ENCODE peak calls at places on chromosome 21, in seven cellular contexts. H is GM23248, K is transverse colon, T is heart right ventricle, Q is cardiac muscle cell, D is A673, O is left ventricle myocardium inferior. Z is an unnamed sample.

GRCh38 chr21:28111151-28111619 is 881.5 kb downstream of the LTN1 start:
- DNase-seq in O (peak; percentile 67), H (peak; percentile 61), Q (peak; percentile 62), K (peak; percentile 39), T (peak; percentile 83), D (no peak), Z (no peak)

GRCh38 chr21:28069446-28069845 is 923.2 kb downstream of the LTN1 start:
- DNase-seq in H (peak; percentile 27), K (no peak), D (no peak), Q (no peak), T (no peak), O (no peak), Z (peak; percentile 14)

GRCh38 chr21:35528109-35529042 is 479.3 kb upstream of the RUNX1 start:
- DNase-seq in Q (no peak), T (peak; percentile 14), K (peak; percentile 16), O (peak; percentile 15), H (no peak), D (no peak), Z (no peak)

GRCh38 chr21:32753818-32754610 is 17.5 kb downstream of the PAXBP1 start:
- DNase-seq in H (no peak), O (no peak), K (no peak), Q (no peak), T (no peak), D (no peak), Z (no peak)

GRCh38 chr21:31184462-31184861 is 146.2 kb upstream of the KRTAP19-8 start:
- DNase-seq in Q (no peak), O (no peak), D (no peak), T (no peak), H (no peak), K (no peak), Z (no peak)

GRCh38 chr21:17461014-17461413 is 51.8 kb upstream of the CXADR start:
- DNase-seq in D (no peak), T (peak; percentile 69), K (no peak), O (no peak), H (peak; percentile 91), Q (no peak), Z (no peak)

GRCh38 chr21:29053656-29054055 is 19.8 kb downstream of the CCT8 start:
- DNase-seq in H (no peak), Q (no peak), T (no peak), O (no peak), K (no peak), D (no peak), Z (no peak)

GRCh38 chr21:15659768-15660423 is 69.9 kb upstream of the USP25 start:
- DNase-seq in H (no peak), Q (no peak), D (no peak), T (no peak), O (no peak), K (peak; percentile 68), Z (no peak)

GRCh38 chr21:37009740-37010341 is 3.3 kb downstream of the RIPPLY3 start:
- DNase-seq in D (peak; percentile 94), K (peak; percentile 89), O (peak; percentile 75), T (peak; percentile 76), H (peak; percentile 88), Q (peak; percentile 90), Z (peak; percentile 92)

GRCh38 chr21:40635336-40635735 is 211.6 kb downstream of the DSCAM start:
- DNase-seq in H (no peak), O (no peak), T (no peak), Q (no peak), K (no peak), D (no peak), Z (no peak)

DNA sequence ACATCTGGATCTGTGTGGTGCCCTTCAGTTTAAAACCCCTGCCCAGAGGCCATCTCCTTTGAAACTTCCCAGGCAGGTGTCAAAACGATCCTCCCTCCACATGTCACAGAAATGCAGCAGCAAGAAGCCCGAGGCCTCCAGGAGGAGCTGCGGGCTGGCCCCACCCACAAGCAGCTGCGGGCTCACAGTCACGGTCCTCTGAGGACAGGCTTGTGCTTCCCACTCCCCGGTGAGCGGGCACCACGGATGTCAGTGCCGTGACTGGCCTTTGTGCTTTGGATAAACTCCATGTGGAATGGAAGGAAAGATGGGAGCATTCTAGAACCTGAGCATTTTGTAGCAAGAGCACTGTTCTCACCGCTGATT is 65.8 kb downstream of the SIK1 start:
- DNase-seq in H (peak; percentile 74), D (no peak), T (peak; percentile 67), K (peak; percentile 52), Q (no peak), O (peak; percentile 58), Z (peak; percentile 75)
- H3K4me3 ChIP-seq in H (peak overlapping the region; percentile 51), D (no peak overlapping the region), T (peak overlapping the region; percentile 49), K (no peak overlapping the region), Q (no peak overlapping the region), O (peak overlapping the region; percentile 56), Z (no peak overlapping the region)

DNA sequence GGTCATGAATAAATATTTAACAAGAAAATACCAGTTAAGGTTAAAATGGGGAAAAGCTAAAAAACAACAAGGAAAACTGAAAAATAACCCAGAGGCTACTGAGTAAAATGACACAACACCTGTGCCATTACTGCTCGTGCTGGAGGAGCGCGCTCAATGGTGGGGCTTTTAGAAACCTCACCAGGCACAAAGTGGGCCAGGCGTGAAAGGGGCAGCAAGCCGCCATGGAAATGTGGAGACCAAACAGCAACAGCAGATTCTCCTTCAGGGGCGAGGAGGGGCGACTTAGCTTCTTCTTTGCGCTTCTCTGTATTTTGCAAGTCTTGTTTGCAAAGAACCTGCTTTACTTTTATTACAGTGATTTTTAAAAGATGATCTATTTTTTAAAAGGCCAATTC is 18.9 kb upstream of the SPATC1L start:
- DNase-seq in Q (no peak), D (no peak), O (peak; percentile 4), K (peak; percentile 0), H (no peak), T (no peak), Z (no peak)
- H3K36me3 ChIP-seq in Q (peaks cover 37% of the 10 kb centered on the region), D (peaks cover 84% of the 10 kb centered on the region), O (peaks cover 81% of the 10 kb centered on the region), K (peaks cover 22% of the 10 kb centered on the region), H (peaks cover 8% of the 10 kb centered on the region), T (no peaks in the 10 kb centered on the region), Z (peaks cover 14% of the 10 kb centered on the region)

GRCh38 chr21:39451332-39452206 is at the start of gene SH3BGR:
- DNase-seq in T (peak; percentile 80), O (peak; percentile 73), Q (peak; percentile 95), K (no peak), H (peak; percentile 3), D (no peak), Z (peak; percentile 76)
- H3K4me3 ChIP-seq in T (peak within 1 kb of the TSS; percentile 59), O (peak within 1 kb of the TSS; percentile 65), Q (peak within 1 kb of the TSS; percentile 45), K (no peak within 1 kb of the TSS), H (no peak within 1 kb of the TSS), D (no peak within 1 kb of the TSS), Z (peak within 1 kb of the TSS; percentile 14)

DNA sequence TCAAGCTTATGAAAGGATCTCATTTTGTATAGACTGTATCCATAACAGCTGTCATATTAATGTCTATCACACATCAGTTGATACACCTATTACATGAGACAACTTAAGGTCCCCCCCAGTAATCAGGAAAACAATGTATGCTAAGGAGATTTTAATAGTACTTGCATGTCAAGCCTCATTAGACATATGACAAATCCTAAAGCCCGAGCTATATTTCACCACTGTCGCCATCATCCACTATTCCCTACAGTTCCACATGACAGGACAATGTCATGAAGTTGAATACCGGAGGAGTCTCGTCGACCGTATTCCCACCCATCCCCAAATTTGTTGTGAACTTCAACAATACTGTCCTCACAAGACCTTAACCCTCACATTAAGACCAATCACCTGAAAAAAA is 3.4 kb downstream of the HMGN1 start:
- DNase-seq in H (no peak), O (no peak), Q (no peak), T (no peak), K (no peak), D (no peak), Z (no peak)
- H3K36me3 ChIP-seq in H (peaks cover 53% of the 10 kb centered on the region), O (peaks cover 33% of the 10 kb centered on the region), Q (peaks cover 47% of the 10 kb centered on the region), T (no peaks in the 10 kb centered on the region), K (peaks cover 26% of the 10 kb centered on the region), D (peaks cover 59% of the 10 kb centered on the region), Z (peaks cover 19% of the 10 kb centered on the region)

GRCh38 chr21:26845750-26846035 is 484 bp upstream of the ADAMTS1 start:
- DNase-seq in D (no peak), K (no peak), O (no peak), H (no peak), T (no peak), Q (no peak), Z (no peak)
- H3K4me3 ChIP-seq in D (peak overlapping the region; percentile 69), K (peak overlapping the region; percentile 54), O (peak overlapping the region; percentile 94), H (peak overlapping the region; percentile 93), T (peak overlapping the region; percentile 86), Q (peak overlapping the region; percentile 97), Z (peak overlapping the region; percentile 88)

DNA sequence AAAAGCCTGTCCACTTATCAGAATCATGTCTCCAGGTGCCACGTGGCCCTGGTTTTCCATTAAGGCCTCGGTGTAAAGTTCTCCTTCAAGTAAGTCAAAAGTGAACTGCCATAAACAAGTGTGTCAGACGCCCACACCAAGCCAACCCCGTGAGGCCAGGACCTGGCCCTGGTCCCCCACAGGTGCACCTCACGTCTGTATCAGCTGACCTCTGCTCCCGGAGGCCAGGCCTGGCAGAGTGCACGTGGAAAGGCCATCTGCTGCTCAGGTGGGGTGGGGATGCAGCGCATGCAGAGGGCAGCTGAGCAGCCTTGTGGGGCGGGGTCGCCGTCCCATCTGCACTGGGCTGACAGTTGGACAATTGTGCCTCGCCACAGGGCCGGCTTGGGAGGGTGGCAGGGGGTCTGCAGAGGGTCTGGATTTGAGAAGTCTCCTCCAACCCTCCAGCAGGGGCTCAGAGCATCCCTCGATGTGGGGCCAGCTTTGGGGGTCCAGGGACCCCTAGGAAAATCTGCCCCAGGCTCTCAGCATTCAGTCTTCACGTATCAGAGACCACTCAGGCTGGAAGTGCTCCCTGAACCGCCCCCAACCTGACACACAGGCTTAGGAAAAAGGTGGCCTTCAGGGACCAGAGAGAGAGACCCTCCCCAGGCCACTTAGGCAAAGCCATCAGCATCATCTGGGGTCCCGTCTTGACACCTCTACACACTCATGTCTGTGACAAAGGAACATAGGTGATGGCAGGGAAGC is 3.0 kb downstream of the SLC19A1 start:
- DNase-seq in H (no peak), Q (no peak), T (no peak), D (no peak), O (peak; percentile 11), K (peak; percentile 26), Z (peak; percentile 43)
- H3K36me3 ChIP-seq in H (no peaks in the 10 kb centered on the region), Q (no peaks in the 10 kb centered on the region), T (no peaks in the 10 kb centered on the region), D (peaks cover 17% of the 10 kb centered on the region), O (no peaks in the 10 kb centered on the region), K (no peaks in the 10 kb centered on the region), Z (peaks cover 1% of the 10 kb centered on the region)

DNA sequence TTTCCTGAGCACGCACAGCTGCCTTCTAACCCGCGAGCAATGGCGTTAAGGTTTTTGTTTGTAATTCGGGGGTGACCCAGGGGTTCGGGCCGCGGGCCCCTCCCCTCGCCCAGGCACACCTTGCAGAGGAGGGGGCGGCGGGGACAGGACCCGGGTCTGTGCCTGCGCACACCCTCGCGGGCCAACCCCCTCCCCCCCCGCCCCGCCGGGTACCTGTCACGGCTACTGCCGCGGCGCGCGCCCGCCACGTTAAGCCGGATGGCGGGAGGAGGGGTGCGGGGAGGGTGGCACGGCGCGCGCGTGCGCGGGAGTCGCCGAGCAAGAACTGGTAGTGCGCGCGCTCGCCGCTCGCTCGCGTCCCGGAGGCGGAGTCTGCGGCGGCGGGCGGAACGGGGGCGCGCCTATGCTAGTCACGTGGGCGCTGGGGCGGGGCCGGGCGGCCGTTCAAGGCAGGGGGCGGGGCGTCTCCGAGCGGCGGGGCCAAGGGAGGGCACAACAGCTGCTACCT is at the start of gene TPTE:
- DNase-seq in H (no peak), Q (no peak), K (no peak), O (no peak), T (no peak), D (no peak), Z (peak; percentile 49)
- H3K4me3 ChIP-seq in H (no peak within 1 kb of the TSS), Q (no peak within 1 kb of the TSS), K (no peak within 1 kb of the TSS), O (no peak within 1 kb of the TSS), T (no peak within 1 kb of the TSS), D (no peak within 1 kb of the TSS), Z (no peak within 1 kb of the TSS)